ENCODE peak calls at places on chromosomes 12 and 14, in four cellular contexts. One of them, this sample, is unnamed.

GRCh38 chr12:131726-132465 is 65.3 kb downstream of the IQSEC3 start:
- DNase-seq in A172: peak
- DNase-seq in EL: peak
- DNase-seq in left colon: no peak
- DNase-seq in this sample: no peak

GRCh38 chr14:71701990-71702389 is 230.2 kb upstream of the RGS6 start:
- DNase-seq in A172: no peak
- DNase-seq in EL: no peak
- DNase-seq in left colon: no peak
- DNase-seq in this sample: no peak

GRCh38 chr14:82806426-82806825 is 1272.8 kb upstream of the SEL1L start:
- DNase-seq in A172: no peak
- DNase-seq in EL: no peak
- DNase-seq in left colon: no peak
- DNase-seq in this sample: no peak

GRCh38 chr14:64478634-64479250 is 13.4 kb downstream of the AKAP5 start:
- DNase-seq in A172: peak
- DNase-seq in EL: peak
- DNase-seq in left colon: no peak
- DNase-seq in this sample: peak

GRCh38 chr12:80422549-80422948 is 21.5 kb upstream of the PTPRQ start:
- DNase-seq in A172: no peak
- DNase-seq in EL: peak
- DNase-seq in left colon: no peak
- DNase-seq in this sample: no peak

GRCh38 chr12:96471368-96472040 is 17.9 kb upstream of the CFAP54 start:
- DNase-seq in A172: peak
- DNase-seq in EL: peak
- DNase-seq in left colon: no peak
- DNase-seq in this sample: no peak

GRCh38 chr14:31992051-31992450 is 85.1 kb upstream of the ARHGAP5 start:
- DNase-seq in A172: peak
- DNase-seq in EL: peak
- DNase-seq in left colon: no peak
- DNase-seq in this sample: no peak

GRCh38 chr12:14570231-14570630 is 2.5 kb upstream of the PLBD1 start:
- DNase-seq in A172: no peak
- DNase-seq in EL: no peak
- DNase-seq in left colon: no peak
- DNase-seq in this sample: no peak